ENCODE peak calls at places on chromosomes 11 and 22, in six cellular contexts. A is MM.1S, D is fibroblast of mammary gland, P is neural crest cell, Q is Calu3, H is right lobe of liver. W is an unnamed sample.

GRCh38 chr11:61075891-61076290 is 26.4 kb upstream of the CD5 start:
- DNase-seq in D (peak), Q (peak), A (no peak), H (no peak), P (no peak), W (peak)

GRCh38 chr22:22185217-22185616 is 59.4 kb upstream of the VPREB1 start:
- DNase-seq in H (no peak), D (no peak), Q (no peak), A (no peak), P (no peak), W (no peak)

GRCh38 chr22:20128902-20129746 is 2.5 kb upstream of the ZDHHC8 start:
- DNase-seq in H (peak), A (peak), P (peak), D (peak), Q (peak), W (peak)

GRCh38 chr11:29263971-29264682 is 752.7 kb downstream of the KCNA4 start:
- DNase-seq in P (no peak), Q (no peak), D (no peak), H (no peak), A (no peak), W (peak)

GRCh38 chr22:24758164-24758799 is 16.2 kb downstream of the PIWIL3 start:
- DNase-seq in H (peak), D (peak), P (peak), A (peak), Q (peak), W (peak)

GRCh38 chr11:65503923-65504670 is 5.3 kb downstream of the MALAT1 start:
- DNase-seq in P (no peak), H (no peak), D (peak), Q (no peak), A (peak), W (peak)

GRCh38 chr11:119742263-119742861 is 13.4 kb upstream of the NECTIN1 start:
- DNase-seq in P (peak), D (no peak), Q (no peak), A (no peak), H (no peak), W (no peak)

GRCh38 chr11:130602700-130603584 is 154.5 kb downstream of the ADAMTS15 start:
- DNase-seq in P (no peak), H (no peak), D (no peak), Q (no peak), A (no peak), W (no peak)

GRCh38 chr11:90135016-90135415 is 553 bp downstream of the NAALAD2 start:
- DNase-seq in Q (no peak), H (no peak), A (no peak), D (peak), P (no peak), W (no peak)

GRCh38 chr22:20056696-20057386 is 23.2 kb upstream of the DGCR8 start:
- DNase-seq in Q (no peak), P (no peak), A (no peak), D (no peak), H (no peak), W (no peak)

GRCh38 chr11:10044618-10045017 is 249.4 kb downstream of the SBF2 start:
- DNase-seq in D (peak), A (no peak), Q (no peak), P (no peak), H (no peak), W (peak)

GRCh38 chr11:126398721-126399120 is 43.2 kb downstream of the ST3GAL4 start:
- DNase-seq in A (no peak), H (no peak), P (no peak), D (no peak), Q (no peak), W (no peak)

GRCh38 chr11:74936976-74937375 is 11.9 kb downstream of the XRRA1 start:
- DNase-seq in Q (no peak), P (no peak), H (no peak), D (no peak), A (no peak), W (no peak)

GRCh38 chr11:29296680-29297079 is 720.1 kb downstream of the KCNA4 start:
- DNase-seq in Q (no peak), P (no peak), H (no peak), D (no peak), A (no peak), W (no peak)

GRCh38 chr11:105045897-105046296 is 762 bp upstream of the CARD16 start:
- DNase-seq in H (no peak), A (no peak), D (peak), P (no peak), Q (no peak), W (peak)

GRCh38 chr22:19968450-19968891 is 26.9 kb upstream of the TXNRD2 start:
- DNase-seq in D (no peak), A (no peak), H (peak), Q (no peak), P (no peak), W (no peak)

GRCh38 chr11:113574586-113574985 is 99.4 kb upstream of the DRD2 start:
- DNase-seq in D (no peak), A (no peak), Q (no peak), P (no peak), H (no peak), W (no peak)

GRCh38 chr22:43174941-43175531 is 11.9 kb downstream of the TTLL12 start:
- DNase-seq in D (no peak), H (no peak), A (no peak), Q (no peak), P (no peak), W (peak)

GRCh38 chr11:97786961-97787360 is 1233.8 kb upstream of the CNTN5 start:
- DNase-seq in P (no peak), H (no peak), A (no peak), D (no peak), Q (no peak), W (no peak)

GRCh38 chr22:16601437-16602223 is 9.0 kb upstream of the CCT8L2 start:
- DNase-seq in D (no peak), Q (no peak), P (no peak), H (no peak), A (no peak), W (peak)

GRCh38 chr11:108616549-108616948 is 23.0 kb upstream of the EXPH5 start:
- DNase-seq in Q (peak), H (no peak), D (peak), P (no peak), A (no peak), W (peak)

GRCh38 chr11:31499576-31500178 is 9.7 kb downstream of the IMMP1L start:
- DNase-seq in H (no peak), Q (no peak), D (peak), A (no peak), P (no peak), W (no peak)

GRCh38 chr11:123654566-123655081 is at the start of gene SCN3B:
- DNase-seq in P (peak), A (peak), Q (peak), D (peak), H (peak), W (peak)

GRCh38 chr11:100910808-100911207 is 218.8 kb downstream of the PGR start:
- DNase-seq in D (no peak), H (no peak), P (no peak), A (peak), Q (no peak), W (no peak)

GRCh38 chr11:18419040-18419439 is 6.9 kb downstream of the LDHC start:
- DNase-seq in D (no peak), A (no peak), H (no peak), P (no peak), Q (no peak), W (no peak)

GRCh38 chr22:46776486-46776826 is 14.0 kb downstream of the TBC1D22A start:
- DNase-seq in Q (no peak), H (no peak), P (no peak), D (no peak), A (no peak), W (no peak)

GRCh38 chr11:96188625-96189006 is 154.4 kb downstream of the MAML2 start:
- DNase-seq in P (no peak), H (no peak), A (peak), Q (no peak), D (peak), W (peak)

GRCh38 chr22:30538280-30538679 is 8.3 kb downstream of the SEC14L6 start:
- DNase-seq in D (peak), Q (no peak), H (no peak), A (no peak), P (no peak), W (peak)

GRCh38 chr11:116849060-116849459 is 11.6 kb upstream of the APOA1 start:
- DNase-seq in P (no peak), A (no peak), D (no peak), Q (no peak), H (no peak), W (no peak)

GRCh38 chr22:49047461-49047860 is 780.2 kb downstream of the BRD1 start:
- DNase-seq in H (no peak), Q (no peak), P (no peak), A (no peak), D (no peak), W (no peak)

GRCh38 chr11:100776212-100776896 is 89.3 kb downstream of the ARHGAP42 start:
- DNase-seq in Q (peak), H (no peak), D (peak), P (no peak), A (no peak), W (peak)

GRCh38 chr22:27692243-27692642 is 109.3 kb downstream of the MN1 start:
- DNase-seq in H (no peak), D (no peak), A (no peak), Q (no peak), P (no peak), W (no peak)

GRCh38 chr11:41201156-41201555 is 258.3 kb downstream of the LRRC4C start:
- DNase-seq in H (no peak), Q (peak), A (peak), D (peak), P (peak), W (peak)

GRCh38 chr11:27514558-27514957 is 8.0 kb upstream of the LIN7C start:
- DNase-seq in P (no peak), H (peak), D (peak), Q (no peak), A (no peak), W (peak)

GRCh38 chr11:8914661-8915018 is 3.7 kb downstream of the AKIP1 start:
- DNase-seq in P (no peak), Q (no peak), D (no peak), H (no peak), A (no peak), W (no peak)

GRCh38 chr11:8913961-8914660 is 3.1 kb downstream of the AKIP1 start:
- DNase-seq in D (peak), Q (peak), H (no peak), P (peak), A (peak), W (peak)

GRCh38 chr11:8922691-8923090 is 10.1 kb downstream of the C11orf16 start:
- DNase-seq in P (no peak), A (no peak), H (no peak), Q (no peak), D (no peak), W (no peak)

DNA sequence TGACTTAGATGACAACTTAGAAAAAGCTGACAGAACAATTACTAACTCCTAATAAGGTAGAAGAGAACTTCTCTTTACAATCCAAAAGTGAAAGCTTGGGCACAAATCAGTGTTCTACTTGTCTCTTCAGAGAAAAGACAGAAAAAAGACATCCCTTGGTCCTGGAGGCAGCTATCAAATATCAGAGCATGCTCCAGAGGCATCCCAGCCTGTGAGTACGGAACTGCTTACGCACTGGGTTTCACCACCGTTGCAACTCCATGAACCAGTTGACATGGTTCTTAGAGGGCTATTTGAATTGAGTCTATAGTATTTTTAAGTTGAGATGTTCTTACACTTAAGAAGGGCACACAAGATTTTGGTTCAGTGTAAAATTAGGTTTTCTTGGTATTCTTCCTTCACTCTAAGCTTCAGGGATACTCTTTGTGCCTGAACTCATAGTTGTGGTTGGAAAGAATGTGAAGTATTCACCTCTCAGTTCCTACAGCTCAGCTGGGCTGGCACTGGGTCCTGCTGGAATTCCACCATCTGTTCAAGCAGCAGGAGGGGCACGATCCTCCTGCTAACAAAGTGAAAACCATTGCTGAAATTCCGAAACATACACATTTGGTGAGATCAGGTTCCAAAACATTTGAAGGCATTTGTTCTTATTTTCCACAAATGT is 6.3 kb downstream of the AKIP1 start:
- DNase-seq in Q (no peak), A (no peak), D (peak), H (no peak), P (no peak), W (peak)
- TF ChIP-seq CTCF in Q (no peak), A (no peak), D (no peak), H (no peak), P (no peak), W (no peak)

GRCh38 chr11:593347-593746 is 17.1 kb downstream of the PHRF1 start:
- DNase-seq in D (no peak), A (no peak), P (no peak), Q (no peak), H (no peak), W (no peak)

GRCh38 chr11:598005-598680 is 17.6 kb downstream of the IRF7 start:
- DNase-seq in H (no peak), P (no peak), Q (no peak), D (no peak), A (no peak), W (no peak)

GRCh38 chr11:595400-595799 is 19.1 kb downstream of the PHRF1 start:
- DNase-seq in A (no peak), Q (no peak), H (no peak), P (no peak), D (no peak), W (no peak)

GRCh38 chr11:596374-596773 is 19.4 kb downstream of the IRF7 start:
- DNase-seq in A (no peak), D (no peak), Q (no peak), H (no peak), P (no peak), W (no peak)

GRCh38 chr11:597166-597725 is 18.5 kb downstream of the IRF7 start:
- DNase-seq in H (no peak), D (no peak), A (no peak), P (no peak), Q (peak), W (no peak)
- TF ChIP-seq CTCF in H (no peak), D (no peak), A (peak), P (peak), Q (no peak), W (no peak)

GRCh38 chr11:134124660-134125451 is 56.0 kb downstream of the JAM3 start:
- DNase-seq in H (peak), D (peak), P (peak), A (peak), Q (peak), W (no peak)
- TF ChIP-seq CTCF in H (no peak), D (no peak), P (peak), A (no peak), Q (no peak), W (no peak)

GRCh38 chr11:92391866-92392265 is 167.2 kb downstream of the FAT3 start:
- DNase-seq in P (no peak), H (no peak), D (peak), Q (no peak), A (no peak), W (no peak)

GRCh38 chr11:92386577-92386976 is 162.0 kb downstream of the FAT3 start:
- DNase-seq in A (no peak), P (no peak), H (no peak), Q (no peak), D (no peak), W (no peak)

GRCh38 chr11:92387882-92388281 is 163.3 kb downstream of the FAT3 start:
- DNase-seq in Q (no peak), D (no peak), A (no peak), H (no peak), P (no peak), W (no peak)

GRCh38 chr11:92390783-92391182 is 166.2 kb downstream of the FAT3 start:
- DNase-seq in A (no peak), Q (no peak), P (no peak), H (no peak), D (no peak), W (no peak)

GRCh38 chr11:92388380-92388779 is 163.8 kb downstream of the FAT3 start:
- DNase-seq in H (no peak), D (no peak), Q (no peak), P (no peak), A (no peak), W (no peak)
- TF ChIP-seq CTCF in H (no peak), D (peak), Q (no peak), P (peak), A (no peak), W (no peak)

DNA sequence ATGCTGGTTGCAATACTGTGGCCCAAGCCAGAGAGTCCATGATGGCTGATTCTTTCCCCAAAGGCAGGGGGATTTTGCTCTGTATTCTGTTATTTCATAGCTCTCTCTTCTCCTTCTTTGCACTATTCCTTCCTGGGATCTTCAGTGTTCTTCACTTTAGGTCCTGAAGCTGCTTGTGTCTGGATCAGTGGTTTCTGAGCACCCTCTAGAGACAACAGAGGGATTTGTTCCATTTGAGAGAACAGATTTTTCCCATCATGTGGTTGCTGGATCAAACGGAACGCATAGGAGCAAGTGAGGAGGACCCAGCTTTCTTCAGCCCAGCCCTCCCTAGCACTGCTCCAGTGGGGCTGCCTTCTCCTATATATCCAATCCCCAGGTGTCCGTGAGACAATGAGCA is 68.7 kb upstream of the SYN3 start:
- DNase-seq in Q (no peak), D (peak), A (peak), P (no peak), H (no peak), W (peak)
- TF ChIP-seq CTCF in Q (no peak), D (no peak), A (peak), P (peak), H (peak), W (peak)

GRCh38 chr11:110891411-110891810 is 179.2 kb upstream of the ARHGAP20 start:
- DNase-seq in P (no peak), Q (no peak), H (no peak), A (no peak), D (peak), W (peak)

GRCh38 chr11:110892741-110893285 is 180.6 kb upstream of the ARHGAP20 start:
- DNase-seq in Q (no peak), P (no peak), H (no peak), D (no peak), A (no peak), W (no peak)

GRCh38 chr11:110897035-110897434 is 184.8 kb upstream of the ARHGAP20 start:
- DNase-seq in A (no peak), P (no peak), H (no peak), Q (no peak), D (peak), W (no peak)

GRCh38 chr11:110896358-110896757 is 184.1 kb upstream of the ARHGAP20 start:
- DNase-seq in D (peak), H (no peak), P (no peak), Q (no peak), A (no peak), W (peak)

GRCh38 chr11:110894224-110894623 is 182.0 kb upstream of the ARHGAP20 start:
- DNase-seq in D (no peak), H (no peak), P (no peak), Q (no peak), A (no peak), W (no peak)
- TF ChIP-seq CTCF in D (no peak), H (no peak), P (no peak), Q (no peak), A (no peak), W (no peak)